ENCODE peak calls at places on chromosomes 5 and 9, in ten cellular contexts. One of them, this sample, is unnamed.

GRCh38 chr9:128286435-128286834 is 10.4 kb downstream of the SWI5 start:
- DNase-seq in body of pancreas: no peak
- DNase-seq in transverse colon: no peak
- DNase-seq in heart left ventricle: peak; percentile 70
- DNase-seq in NB4: no peak
- DNase-seq in uterus: no peak
- DNase-seq in K562: no peak
- DNase-seq in Peyer's patch: no peak
- DNase-seq in A549: no peak
- DNase-seq in endothelial cell of umbilical vein: no peak
- DNase-seq in this sample: no peak

GRCh38 chr9:38067892-38068615 is 973 bp downstream of the SHB start:
- DNase-seq in body of pancreas: no peak
- DNase-seq in transverse colon: no peak
- DNase-seq in heart left ventricle: no peak
- DNase-seq in NB4: peak; percentile 12
- DNase-seq in uterus: no peak
- DNase-seq in K562: no peak
- DNase-seq in Peyer's patch: no peak
- DNase-seq in A549: no peak
- DNase-seq in endothelial cell of umbilical vein: no peak
- DNase-seq in this sample: no peak

GRCh38 chr5:92885950-92886349 is 695.1 kb downstream of the NR2F1-AS1 start:
- DNase-seq in body of pancreas: no peak
- DNase-seq in transverse colon: no peak
- DNase-seq in heart left ventricle: no peak
- DNase-seq in NB4: peak; percentile 7
- DNase-seq in uterus: no peak
- DNase-seq in K562: no peak
- DNase-seq in Peyer's patch: no peak
- DNase-seq in A549: no peak
- DNase-seq in endothelial cell of umbilical vein: no peak
- DNase-seq in this sample: no peak

GRCh38 chr9:7500521-7500920 is 299.1 kb downstream of the DMAC1 start:
- DNase-seq in body of pancreas: no peak
- DNase-seq in transverse colon: no peak
- DNase-seq in heart left ventricle: no peak
- DNase-seq in NB4: no peak
- DNase-seq in uterus: no peak
- DNase-seq in K562: no peak
- DNase-seq in Peyer's patch: no peak
- DNase-seq in A549: no peak
- DNase-seq in endothelial cell of umbilical vein: no peak
- DNase-seq in this sample: no peak

GRCh38 chr5:73152411-73153388 is 20.3 kb upstream of the TMEM174 start:
- DNase-seq in body of pancreas: no peak
- DNase-seq in transverse colon: no peak
- DNase-seq in heart left ventricle: no peak
- DNase-seq in NB4: no peak
- DNase-seq in uterus: no peak
- DNase-seq in K562: no peak
- DNase-seq in Peyer's patch: no peak
- DNase-seq in A549: no peak
- DNase-seq in endothelial cell of umbilical vein: no peak
- DNase-seq in this sample: no peak

GRCh38 chr9:3873818-3874217 is 348.0 kb upstream of the RFX3 start:
- DNase-seq in body of pancreas: no peak
- DNase-seq in transverse colon: no peak
- DNase-seq in heart left ventricle: no peak
- DNase-seq in NB4: no peak
- DNase-seq in uterus: no peak
- DNase-seq in K562: no peak
- DNase-seq in Peyer's patch: no peak
- DNase-seq in A549: no peak
- DNase-seq in endothelial cell of umbilical vein: no peak
- DNase-seq in this sample: no peak

GRCh38 chr9:96491079-96491879 is 41.3 kb downstream of the HABP4 start:
- DNase-seq in body of pancreas: no peak
- DNase-seq in transverse colon: no peak
- DNase-seq in heart left ventricle: no peak
- DNase-seq in NB4: no peak
- DNase-seq in uterus: no peak
- DNase-seq in K562: no peak
- DNase-seq in Peyer's patch: no peak
- DNase-seq in A549: no peak
- DNase-seq in endothelial cell of umbilical vein: no peak
- DNase-seq in this sample: no peak

GRCh38 chr9:71472400-71472799 is 295.9 kb downstream of the CEMIP2 start:
- DNase-seq in body of pancreas: no peak
- DNase-seq in transverse colon: no peak
- DNase-seq in heart left ventricle: no peak
- DNase-seq in NB4: no peak
- DNase-seq in uterus: no peak
- DNase-seq in K562: no peak
- DNase-seq in Peyer's patch: no peak
- DNase-seq in A549: no peak
- DNase-seq in endothelial cell of umbilical vein: no peak
- DNase-seq in this sample: no peak

GRCh38 chr9:96048116-96048953 is 172.8 kb downstream of the ERCC6L2 start:
- DNase-seq in body of pancreas: peak; percentile 78
- DNase-seq in transverse colon: no peak
- DNase-seq in heart left ventricle: no peak
- DNase-seq in NB4: no peak
- DNase-seq in uterus: no peak
- DNase-seq in K562: no peak
- DNase-seq in Peyer's patch: no peak
- DNase-seq in A549: no peak
- DNase-seq in endothelial cell of umbilical vein: peak; percentile 55
- DNase-seq in this sample: no peak

GRCh38 chr5:38468202-38468656 is 88.2 kb downstream of the LIFR start:
- DNase-seq in body of pancreas: peak; percentile 40
- DNase-seq in transverse colon: no peak
- DNase-seq in heart left ventricle: peak; percentile 57
- DNase-seq in NB4: no peak
- DNase-seq in uterus: peak; percentile 82
- DNase-seq in K562: no peak
- DNase-seq in Peyer's patch: no peak
- DNase-seq in A549: peak; percentile 81
- DNase-seq in endothelial cell of umbilical vein: peak; percentile 83
- DNase-seq in this sample: peak; percentile 94

GRCh38 chr5:123754167-123754840 is 242.3 kb downstream of the CSNK1G3 start:
- DNase-seq in body of pancreas: no peak
- DNase-seq in transverse colon: no peak
- DNase-seq in heart left ventricle: no peak
- DNase-seq in NB4: no peak
- DNase-seq in uterus: no peak
- DNase-seq in K562: no peak
- DNase-seq in Peyer's patch: no peak
- DNase-seq in A549: no peak
- DNase-seq in endothelial cell of umbilical vein: no peak
- DNase-seq in this sample: no peak

GRCh38 chr9:136267261-136268111 is 21.9 kb upstream of the QSOX2 start:
- DNase-seq in body of pancreas: peak; percentile 91
- DNase-seq in transverse colon: peak; percentile 85
- DNase-seq in heart left ventricle: peak; percentile 85
- DNase-seq in NB4: peak; percentile 79
- DNase-seq in uterus: peak; percentile 69
- DNase-seq in K562: peak; percentile 99
- DNase-seq in Peyer's patch: peak; percentile 79
- DNase-seq in A549: peak; percentile 89
- DNase-seq in endothelial cell of umbilical vein: peak; percentile 73
- DNase-seq in this sample: peak; percentile 99
- TF ChIP-seq POLR2A in body of pancreas: peak; percentile 62
- TF ChIP-seq POLR2A in transverse colon: no peak
- TF ChIP-seq POLR2A in heart left ventricle: peak; percentile 34
- TF ChIP-seq POLR2A in NB4: no peak
- TF ChIP-seq POLR2A in uterus: no peak
- TF ChIP-seq POLR2A in K562: no peak
- TF ChIP-seq POLR2A in Peyer's patch: peak; percentile 22
- TF ChIP-seq POLR2A in A549: peak; percentile 94
- TF ChIP-seq POLR2A in endothelial cell of umbilical vein: peak; percentile 72
- TF ChIP-seq POLR2A in this sample: peak; percentile 43

GRCh38 chr5:134526483-134527155 is 1.1 kb downstream of the JADE2 start:
- DNase-seq in body of pancreas: peak; percentile 83
- DNase-seq in transverse colon: peak; percentile 87
- DNase-seq in heart left ventricle: peak; percentile 85
- DNase-seq in NB4: peak; percentile 81
- DNase-seq in uterus: peak; percentile 78
- DNase-seq in K562: peak; percentile 84
- DNase-seq in Peyer's patch: peak; percentile 79
- DNase-seq in A549: no peak
- DNase-seq in endothelial cell of umbilical vein: peak; percentile 73
- DNase-seq in this sample: peak; percentile 61

GRCh38 chr5:134524826-134525686 is at the start of gene JADE2:
- DNase-seq in body of pancreas: peak; percentile 82
- DNase-seq in transverse colon: peak; percentile 80
- DNase-seq in heart left ventricle: peak; percentile 77
- DNase-seq in NB4: peak; percentile 91
- DNase-seq in uterus: peak; percentile 81
- DNase-seq in K562: peak; percentile 75
- DNase-seq in Peyer's patch: peak; percentile 90
- DNase-seq in A549: peak; percentile 78
- DNase-seq in endothelial cell of umbilical vein: peak; percentile 74
- DNase-seq in this sample: peak; percentile 68

GRCh38 chr5:134524219-134524825 is 1.1 kb upstream of the JADE2 start:
- DNase-seq in body of pancreas: peak; percentile 94
- DNase-seq in transverse colon: peak; percentile 90
- DNase-seq in heart left ventricle: peak; percentile 93
- DNase-seq in NB4: peak; percentile 92
- DNase-seq in uterus: peak; percentile 88
- DNase-seq in K562: peak; percentile 66
- DNase-seq in Peyer's patch: peak; percentile 78
- DNase-seq in A549: peak; percentile 78
- DNase-seq in endothelial cell of umbilical vein: peak; percentile 52
- DNase-seq in this sample: peak; percentile 70

GRCh38 chr5:134527156-134527960 is 1.9 kb downstream of the JADE2 start:
- DNase-seq in body of pancreas: peak; percentile 79
- DNase-seq in transverse colon: peak; percentile 81
- DNase-seq in heart left ventricle: peak; percentile 91
- DNase-seq in NB4: peak; percentile 92
- DNase-seq in uterus: peak; percentile 92
- DNase-seq in K562: peak; percentile 90
- DNase-seq in Peyer's patch: peak; percentile 71
- DNase-seq in A549: peak; percentile 94
- DNase-seq in endothelial cell of umbilical vein: peak; percentile 84
- DNase-seq in this sample: peak; percentile 88

GRCh38 chr5:134525687-134526482 is 415 bp downstream of the JADE2 start:
- DNase-seq in body of pancreas: peak; percentile 84
- DNase-seq in transverse colon: peak; percentile 76
- DNase-seq in heart left ventricle: peak; percentile 89
- DNase-seq in NB4: peak; percentile 91
- DNase-seq in uterus: peak; percentile 83
- DNase-seq in K562: peak; percentile 79
- DNase-seq in Peyer's patch: peak; percentile 67
- DNase-seq in A549: peak; percentile 78
- DNase-seq in endothelial cell of umbilical vein: peak; percentile 76
- DNase-seq in this sample: peak; percentile 67
- TF ChIP-seq POLR2A in body of pancreas: peak; percentile 60
- TF ChIP-seq POLR2A in transverse colon: peak; percentile 48
- TF ChIP-seq POLR2A in heart left ventricle: peak; percentile 53
- TF ChIP-seq POLR2A in NB4: no peak
- TF ChIP-seq POLR2A in uterus: peak; percentile 54
- TF ChIP-seq POLR2A in K562: no peak
- TF ChIP-seq POLR2A in Peyer's patch: peak; percentile 10
- TF ChIP-seq POLR2A in A549: peak; percentile 43
- TF ChIP-seq POLR2A in endothelial cell of umbilical vein: peak; percentile 67
- TF ChIP-seq POLR2A in this sample: peak; percentile 31

DNA sequence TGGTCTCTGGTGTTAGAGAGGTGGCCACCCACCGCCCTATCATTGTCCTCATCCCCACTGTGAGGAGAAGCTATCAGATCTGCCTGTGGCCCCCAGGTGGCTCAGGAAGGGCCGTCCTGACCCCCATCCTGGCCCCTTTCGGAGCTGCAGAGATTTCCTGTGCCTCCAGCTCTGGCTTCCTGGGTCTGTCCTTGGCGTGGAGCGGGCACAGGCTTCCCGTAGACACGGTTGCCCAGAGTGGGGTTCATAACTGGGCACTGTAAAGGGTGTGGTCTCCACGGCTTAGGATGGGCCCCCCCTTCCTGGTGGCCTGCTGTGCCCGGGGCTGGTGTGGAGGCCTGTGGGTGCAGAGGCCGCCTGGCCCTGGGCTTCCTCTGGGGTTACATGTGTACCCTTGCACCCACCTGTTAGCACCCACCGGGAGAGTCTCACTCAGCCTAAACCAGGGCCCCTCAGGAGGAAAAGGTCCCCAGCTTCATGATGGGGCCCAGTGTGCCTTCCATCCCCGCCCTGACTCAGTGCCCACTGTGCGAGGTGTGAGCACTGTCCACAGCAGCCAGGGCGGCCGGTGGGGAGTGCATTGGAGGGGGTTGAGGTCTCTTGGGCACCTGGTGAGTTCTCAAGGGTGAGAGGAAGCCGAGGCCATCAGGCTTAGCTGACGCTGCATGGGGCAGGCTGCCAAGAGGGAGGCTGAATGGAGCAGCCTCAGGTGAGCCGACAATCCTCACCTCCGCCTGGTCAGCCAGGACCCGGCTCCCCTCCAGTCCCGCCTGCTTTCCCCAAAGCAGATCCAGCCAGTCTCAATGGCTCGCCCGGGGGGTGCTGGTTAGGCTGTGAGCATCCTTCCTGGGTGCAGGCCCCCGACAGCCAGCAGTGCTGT is 15.3 kb upstream of the AJM1 start:
- DNase-seq in body of pancreas: peak; percentile 95
- DNase-seq in transverse colon: no peak
- DNase-seq in heart left ventricle: no peak
- DNase-seq in NB4: no peak
- DNase-seq in uterus: no peak
- DNase-seq in K562: no peak
- DNase-seq in Peyer's patch: no peak
- DNase-seq in A549: no peak
- DNase-seq in endothelial cell of umbilical vein: no peak
- DNase-seq in this sample: no peak
- TF ChIP-seq POLR2A in body of pancreas: no peak
- TF ChIP-seq POLR2A in transverse colon: no peak
- TF ChIP-seq POLR2A in heart left ventricle: no peak
- TF ChIP-seq POLR2A in NB4: no peak
- TF ChIP-seq POLR2A in uterus: no peak
- TF ChIP-seq POLR2A in K562: no peak
- TF ChIP-seq POLR2A in Peyer's patch: no peak
- TF ChIP-seq POLR2A in A549: no peak
- TF ChIP-seq POLR2A in endothelial cell of umbilical vein: no peak
- TF ChIP-seq POLR2A in this sample: no peak

DNA sequence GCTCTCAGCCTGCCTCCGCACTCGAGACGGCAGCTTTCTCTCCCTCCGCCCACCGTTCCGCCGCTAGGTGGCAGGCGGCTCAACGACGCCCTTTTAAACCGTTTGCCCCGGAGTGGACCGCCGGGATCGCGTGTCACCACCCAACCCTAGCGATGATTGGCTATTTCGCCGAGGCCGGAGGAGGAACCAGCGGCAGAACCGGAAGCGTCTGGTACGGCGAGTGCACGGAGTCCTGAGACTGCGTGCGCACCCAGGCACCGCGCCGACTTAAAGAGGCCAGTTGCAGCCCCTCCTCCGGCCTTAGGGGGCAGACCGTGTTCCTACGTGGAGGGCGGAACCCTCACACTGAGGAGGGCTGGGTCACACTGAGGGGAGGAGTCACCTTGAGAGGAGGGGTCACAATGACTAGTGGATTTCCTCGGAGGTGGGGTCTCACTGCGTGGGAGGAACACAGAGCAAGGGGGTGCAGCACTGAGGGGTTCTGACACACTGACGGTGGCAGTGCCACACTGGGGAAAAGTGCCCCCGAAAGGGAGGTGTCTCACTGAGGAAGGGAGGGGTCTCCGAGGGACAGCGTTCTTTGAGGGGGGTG is 980 bp upstream of the TESK1 start:
- DNase-seq in body of pancreas: peak; percentile 100
- DNase-seq in transverse colon: peak; percentile 100
- DNase-seq in heart left ventricle: peak; percentile 100
- DNase-seq in NB4: peak; percentile 100
- DNase-seq in uterus: peak; percentile 99
- DNase-seq in K562: peak; percentile 97
- DNase-seq in Peyer's patch: peak; percentile 99
- DNase-seq in A549: peak; percentile 99
- DNase-seq in endothelial cell of umbilical vein: peak; percentile 100
- DNase-seq in this sample: peak; percentile 96
- TF ChIP-seq POLR2A in body of pancreas: peak; percentile 82
- TF ChIP-seq POLR2A in transverse colon: peak; percentile 63
- TF ChIP-seq POLR2A in heart left ventricle: peak; percentile 72
- TF ChIP-seq POLR2A in NB4: peak; percentile 44
- TF ChIP-seq POLR2A in uterus: peak; percentile 75
- TF ChIP-seq POLR2A in K562: peak; percentile 71
- TF ChIP-seq POLR2A in Peyer's patch: peak; percentile 17
- TF ChIP-seq POLR2A in A549: peak; percentile 84
- TF ChIP-seq POLR2A in endothelial cell of umbilical vein: no peak
- TF ChIP-seq POLR2A in this sample: peak; percentile 54

This sample was measured in H54.